ENCODE peak calls at places on chromosomes 5 and 9, in six cellular contexts. A, Z, Q, R, J and O are unnamed samples.
A peak's percentile ranks its signal among the peaks of the same experiment; 100 is the strongest.

GRCh38 chr5:96492654-96493053 is 59.6 kb upstream of the PCSK1 start:
- DNase-seq in A (peak; percentile 58), Z (no peak), Q (no peak), R (peak; percentile 30), J (no peak), O (no peak)

GRCh38 chr5:148214665-148215064 is 11.8 kb downstream of the SPINK6 start:
- DNase-seq in A (peak; percentile 18), Z (no peak), Q (no peak), R (no peak), J (no peak), O (no peak)

GRCh38 chr5:135249658-135250057 is 149.4 kb downstream of the MACROH2A1 start:
- DNase-seq in A (no peak), Z (peak; percentile 6), Q (no peak), R (no peak), J (no peak), O (no peak)

GRCh38 chr5:443239-444151 is 519 bp downstream of the EXOC3 start:
- DNase-seq in A (peak; percentile 2), Z (peak; percentile 29), Q (no peak), R (peak; percentile 44), J (peak; percentile 52), O (peak; percentile 33)

GRCh38 chr9:127308559-127309429 is 44.2 kb downstream of the GARNL3 start:
- DNase-seq in A (peak; percentile 75), Z (no peak), Q (no peak), R (no peak), J (no peak), O (no peak)

GRCh38 chr9:89661956-89662717 is 57.3 kb downstream of the GADD45G start:
- DNase-seq in A (peak; percentile 98), Z (peak; percentile 98), Q (peak; percentile 99), R (peak; percentile 87), J (peak; percentile 97), O (peak; percentile 100)

GRCh38 chr5:72790188-72790587 is 26.3 kb upstream of the TNPO1 start:
- DNase-seq in A (no peak), Z (no peak), Q (no peak), R (no peak), J (no peak), O (no peak)

GRCh38 chr9:122031157-122031556 is 62.0 kb downstream of the TTLL11 start:
- DNase-seq in A (no peak), Z (no peak), Q (no peak), R (no peak), J (no peak), O (no peak)

GRCh38 chr9:698276-698675 is 143.2 kb upstream of the DMRT1 start:
- DNase-seq in A (no peak), Z (no peak), Q (no peak), R (no peak), J (no peak), O (no peak)

GRCh38 chr9:124179196-124180071 is 78.3 kb upstream of the NEK6 start:
- DNase-seq in A (no peak), Z (no peak), Q (no peak), R (no peak), J (no peak), O (no peak)

GRCh38 chr5:13244151-13244550 is 700.3 kb downstream of the DNAH5 start:
- DNase-seq in A (no peak), Z (no peak), Q (no peak), R (no peak), J (no peak), O (no peak)

GRCh38 chr5:1481999-1482381 is 36.8 kb upstream of the SLC6A3 start:
- DNase-seq in A (no peak), Z (no peak), Q (no peak), R (no peak), J (no peak), O (no peak)

GRCh38 chr5:59698774-59699173 is 194.8 kb downstream of the PDE4D start:
- DNase-seq in A (no peak), Z (no peak), Q (no peak), R (no peak), J (no peak), O (no peak)

GRCh38 chr9:30628915-30629564 is 1755.4 kb upstream of the ACO1 start:
- DNase-seq in A (no peak), Z (no peak), Q (no peak), R (no peak), J (no peak), O (no peak)

GRCh38 chr5:36382890-36383289 is 81.2 kb upstream of the RANBP3L start:
- DNase-seq in A (no peak), Z (no peak), Q (no peak), R (no peak), J (no peak), O (no peak)

GRCh38 chr5:117803533-117803932 is 1184.8 kb downstream of the DTWD2 start:
- DNase-seq in A (peak; percentile 33), Z (no peak), Q (no peak), R (no peak), J (no peak), O (no peak)

GRCh38 chr9:111959960-111960359 is 63.3 kb downstream of the UGCG start:
- DNase-seq in A (peak; percentile 35), Z (no peak), Q (no peak), R (no peak), J (no peak), O (no peak)

GRCh38 chr5:38468202-38468656 is 88.2 kb downstream of the LIFR start:
- DNase-seq in A (peak; percentile 90), Z (peak; percentile 82), Q (no peak), R (peak; percentile 81), J (peak; percentile 81), O (no peak)

GRCh38 chr9:126342621-126343031 is 16.0 kb downstream of the MVB12B start:
- DNase-seq in A (no peak), Z (no peak), Q (no peak), R (no peak), J (no peak), O (no peak)

GRCh38 chr5:132490484-132491367 is at the start of gene IRF1:
- DNase-seq in A (peak; percentile 98), Z (peak; percentile 95), Q (peak; percentile 96), R (peak; percentile 97), J (peak; percentile 98), O (peak; percentile 97)

GRCh38 chr5:150598821-150599273 is 41.6 kb upstream of the SYNPO start:
- DNase-seq in A (no peak), Z (no peak), Q (no peak), R (no peak), J (no peak), O (no peak)

GRCh38 chr9:1047605-1048235 is 2.4 kb upstream of the DMRT2 start:
- DNase-seq in A (no peak), Z (no peak), Q (no peak), R (no peak), J (peak; percentile 77), O (no peak)

GRCh38 chr9:122346478-122347347 is 24.1 kb upstream of the PTGS1 start:
- DNase-seq in A (peak; percentile 53), Z (peak; percentile 39), Q (no peak), R (peak; percentile 16), J (peak; percentile 70), O (peak; percentile 28)

GRCh38 chr5:3121813-3122212 is 370.3 kb upstream of the IRX2 start:
- DNase-seq in A (no peak), Z (no peak), Q (no peak), R (no peak), J (no peak), O (no peak)

GRCh38 chr5:57696005-57696755 is 213.6 kb upstream of the ACTBL2 start:
- DNase-seq in A (no peak), Z (no peak), Q (no peak), R (no peak), J (no peak), O (no peak)

GRCh38 chr9:134895849-134896833 is 15.5 kb downstream of the FCN2 start:
- DNase-seq in A (peak; percentile 84), Z (peak; percentile 92), Q (peak; percentile 67), R (peak; percentile 72), J (no peak), O (no peak)

DNA sequence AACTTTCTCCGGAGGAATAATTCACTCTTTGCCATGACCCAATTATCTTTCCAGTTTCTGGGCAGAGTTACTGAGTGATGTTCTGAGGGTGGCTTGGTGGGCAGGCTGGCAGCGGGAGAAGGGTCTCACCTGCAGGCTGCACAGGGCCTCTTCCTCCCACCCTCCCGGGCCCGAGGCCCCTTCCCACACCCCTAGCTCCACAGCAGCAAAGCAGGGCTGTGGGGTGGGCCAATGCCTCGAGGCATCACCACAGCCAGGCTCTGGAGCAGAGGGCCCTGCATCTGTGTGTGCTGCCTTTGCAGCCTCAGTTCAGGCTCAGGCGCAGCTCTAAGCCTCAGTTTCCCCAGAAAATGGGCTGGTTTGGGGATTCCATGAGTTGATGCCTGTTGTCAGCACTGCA is 120.2 kb upstream of the FOXD4L5 start:
- DNase-seq in A (no peak), Z (no peak), Q (no peak), R (no peak), J (no peak), O (no peak)
- H3K27ac ChIP-seq in A (no peak overlapping the region), Z (no peak overlapping the region), Q (no peak overlapping the region), R (no peak overlapping the region), J (no peak overlapping the region), O (no peak overlapping the region)

GRCh38 chr5:15421798-15422456 is 78.1 kb upstream of the FBXL7 start:
- DNase-seq in A (peak; percentile 70), Z (no peak), Q (no peak), R (no peak), J (no peak), O (no peak)

GRCh38 chr5:15420201-15420600 is 79.8 kb upstream of the FBXL7 start:
- DNase-seq in A (peak; percentile 40), Z (peak; percentile 16), Q (no peak), R (no peak), J (peak; percentile 76), O (no peak)

GRCh38 chr5:15425802-15426201 is 74.2 kb upstream of the FBXL7 start:
- DNase-seq in A (peak; percentile 40), Z (no peak), Q (no peak), R (no peak), J (no peak), O (no peak)

GRCh38 chr5:15424769-15425168 is 75.2 kb upstream of the FBXL7 start:
- DNase-seq in A (no peak), Z (no peak), Q (no peak), R (no peak), J (no peak), O (no peak)
- H3K4me1 ChIP-seq in A (no peaks in the 10 kb centered on the region), Z (no peaks in the 10 kb centered on the region), Q (no peaks in the 10 kb centered on the region), R (no peaks in the 10 kb centered on the region), J (no peaks in the 10 kb centered on the region), O (no peaks in the 10 kb centered on the region)

GRCh38 chr5:68268363-68269130 is 53.0 kb downstream of the PIK3R1 start:
- DNase-seq in A (no peak), Z (no peak), Q (no peak), R (no peak), J (no peak), O (no peak)
- H3K4me3 ChIP-seq in A (no peak overlapping the region), Z (no peak overlapping the region), Q (peak overlapping the region; percentile 17), R (no peak overlapping the region), J (no peak overlapping the region), O (no peak overlapping the region)

DNA sequence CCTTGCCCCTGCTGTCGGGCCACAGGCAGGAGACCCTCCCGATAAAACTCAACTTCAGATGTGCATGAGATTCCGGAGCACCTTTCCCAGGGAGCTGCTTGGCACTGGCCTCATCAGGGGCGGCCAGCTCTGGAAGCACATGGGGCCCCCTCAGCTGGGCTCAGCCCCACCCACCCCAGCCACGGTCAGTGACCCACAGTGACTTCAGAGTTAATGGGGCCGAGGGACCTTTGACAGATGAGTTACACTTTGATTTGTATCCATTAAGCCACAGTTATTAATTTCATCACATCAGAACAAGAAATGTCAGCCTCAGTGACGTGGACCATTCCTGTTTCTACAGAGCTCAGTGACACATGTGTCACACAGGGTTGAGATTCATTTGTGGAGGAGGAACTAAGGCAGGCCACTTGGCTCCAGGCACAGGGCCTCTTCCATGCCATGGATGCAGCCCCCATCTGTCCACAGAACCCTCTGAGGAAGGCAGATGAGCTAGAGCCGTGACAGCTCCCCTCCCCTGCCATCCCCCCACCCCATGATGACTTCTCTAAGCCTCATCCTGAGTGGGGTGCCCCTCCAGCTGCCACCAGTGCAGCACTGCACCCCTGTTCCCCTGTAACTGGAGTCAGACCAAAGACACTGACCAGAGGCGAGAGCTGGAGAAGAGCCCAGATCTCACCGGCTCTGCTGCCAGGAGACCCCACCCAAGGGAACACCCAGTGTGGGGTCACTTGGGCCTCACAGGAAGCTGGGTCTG is 69.4 kb upstream of the ADAMTS2 start:
- DNase-seq in A (no peak), Z (no peak), Q (no peak), R (no peak), J (no peak), O (no peak)
- H3K27ac ChIP-seq in A (no peak overlapping the region), Z (no peak overlapping the region), Q (no peak overlapping the region), R (no peak overlapping the region), J (no peak overlapping the region), O (no peak overlapping the region)